ENCODE peak calls at places on chromosomes 16 and 17, in ten cellular contexts. One of them, this sample, is unnamed.

GRCh38 chr17:78290671-78291070 is 59.2 kb downstream of the TMEM235 start:
- DNase-seq in fibroblast of pulmonary artery: no peak
- DNase-seq in brain microvascular endothelial cell: no peak
- DNase-seq in dorsolateral prefrontal cortex: no peak
- DNase-seq in GM12865: no peak
- DNase-seq in neural progenitor cell: no peak
- DNase-seq in heart right ventricle: no peak
- DNase-seq in choroid plexus epithelial cell: no peak
- DNase-seq in GM12864: no peak
- DNase-seq in fibroblast of lung: no peak
- DNase-seq in this sample: no peak

GRCh38 chr16:31351937-31352315 is 3.0 kb upstream of the ITGAX start:
- DNase-seq in fibroblast of pulmonary artery: no peak
- DNase-seq in brain microvascular endothelial cell: no peak
- DNase-seq in dorsolateral prefrontal cortex: no peak
- DNase-seq in GM12865: no peak
- DNase-seq in neural progenitor cell: no peak
- DNase-seq in heart right ventricle: no peak
- DNase-seq in choroid plexus epithelial cell: no peak
- DNase-seq in GM12864: no peak
- DNase-seq in fibroblast of lung: no peak
- DNase-seq in this sample: no peak

GRCh38 chr16:29665294-29666077 is 2.4 kb downstream of the SPN start:
- DNase-seq in fibroblast of pulmonary artery: no peak
- DNase-seq in brain microvascular endothelial cell: no peak
- DNase-seq in dorsolateral prefrontal cortex: no peak
- DNase-seq in GM12865: no peak
- DNase-seq in neural progenitor cell: no peak
- DNase-seq in heart right ventricle: no peak
- DNase-seq in choroid plexus epithelial cell: no peak
- DNase-seq in GM12864: no peak
- DNase-seq in fibroblast of lung: no peak
- DNase-seq in this sample: no peak

GRCh38 chr16:14369734-14370598 is 260.1 kb downstream of the PARN start:
- DNase-seq in fibroblast of pulmonary artery: no peak
- DNase-seq in brain microvascular endothelial cell: no peak
- DNase-seq in dorsolateral prefrontal cortex: no peak
- DNase-seq in GM12865: no peak
- DNase-seq in neural progenitor cell: no peak
- DNase-seq in heart right ventricle: peak
- DNase-seq in choroid plexus epithelial cell: no peak
- DNase-seq in GM12864: no peak
- DNase-seq in fibroblast of lung: no peak
- DNase-seq in this sample: no peak

GRCh38 chr17:11996722-11997146 is 541 bp downstream of the ZNF18 start:
- DNase-seq in fibroblast of pulmonary artery: peak
- DNase-seq in brain microvascular endothelial cell: peak
- DNase-seq in dorsolateral prefrontal cortex: peak
- DNase-seq in GM12865: peak
- DNase-seq in neural progenitor cell: no peak
- DNase-seq in heart right ventricle: peak
- DNase-seq in choroid plexus epithelial cell: peak
- DNase-seq in GM12864: peak
- DNase-seq in fibroblast of lung: peak
- DNase-seq in this sample: no peak

GRCh38 chr16:81419806-81420205 is 24.8 kb upstream of the CMIP start:
- DNase-seq in fibroblast of pulmonary artery: no peak
- DNase-seq in brain microvascular endothelial cell: no peak
- DNase-seq in dorsolateral prefrontal cortex: no peak
- DNase-seq in GM12865: no peak
- DNase-seq in neural progenitor cell: no peak
- DNase-seq in heart right ventricle: no peak
- DNase-seq in choroid plexus epithelial cell: no peak
- DNase-seq in GM12864: no peak
- DNase-seq in fibroblast of lung: no peak
- DNase-seq in this sample: no peak

GRCh38 chr16:10594312-10594950 is 14.0 kb upstream of the EMP2 start:
- DNase-seq in fibroblast of pulmonary artery: no peak
- DNase-seq in brain microvascular endothelial cell: no peak
- DNase-seq in dorsolateral prefrontal cortex: no peak
- DNase-seq in GM12865: peak
- DNase-seq in neural progenitor cell: no peak
- DNase-seq in heart right ventricle: no peak
- DNase-seq in choroid plexus epithelial cell: no peak
- DNase-seq in GM12864: no peak
- DNase-seq in fibroblast of lung: no peak
- DNase-seq in this sample: no peak

GRCh38 chr16:87255866-87256265 is 61.3 kb downstream of the C16orf95 start:
- DNase-seq in fibroblast of pulmonary artery: no peak
- DNase-seq in brain microvascular endothelial cell: no peak
- DNase-seq in dorsolateral prefrontal cortex: no peak
- DNase-seq in GM12865: no peak
- DNase-seq in neural progenitor cell: no peak
- DNase-seq in heart right ventricle: no peak
- DNase-seq in choroid plexus epithelial cell: no peak
- DNase-seq in GM12864: no peak
- DNase-seq in fibroblast of lung: no peak
- DNase-seq in this sample: no peak

GRCh38 chr16:1559446-1559975 is 26.0 kb downstream of the TMEM204 start:
- DNase-seq in fibroblast of pulmonary artery: no peak
- DNase-seq in brain microvascular endothelial cell: no peak
- DNase-seq in dorsolateral prefrontal cortex: no peak
- DNase-seq in GM12865: no peak
- DNase-seq in neural progenitor cell: no peak
- DNase-seq in heart right ventricle: no peak
- DNase-seq in choroid plexus epithelial cell: no peak
- DNase-seq in GM12864: no peak
- DNase-seq in fibroblast of lung: no peak
- DNase-seq in this sample: no peak

GRCh38 chr16:70689970-70690905 is 4.4 kb upstream of the MTSS2 start:
- DNase-seq in fibroblast of pulmonary artery: no peak
- DNase-seq in brain microvascular endothelial cell: no peak
- DNase-seq in dorsolateral prefrontal cortex: no peak
- DNase-seq in GM12865: no peak
- DNase-seq in neural progenitor cell: no peak
- DNase-seq in heart right ventricle: no peak
- DNase-seq in choroid plexus epithelial cell: no peak
- DNase-seq in GM12864: no peak
- DNase-seq in fibroblast of lung: no peak
- DNase-seq in this sample: no peak

GRCh38 chr16:2095315-2095853 is 40.3 kb downstream of the PKD1 start:
- DNase-seq in fibroblast of pulmonary artery: no peak
- DNase-seq in brain microvascular endothelial cell: peak
- DNase-seq in dorsolateral prefrontal cortex: no peak
- DNase-seq in GM12865: no peak
- DNase-seq in neural progenitor cell: no peak
- DNase-seq in heart right ventricle: no peak
- DNase-seq in choroid plexus epithelial cell: no peak
- DNase-seq in GM12864: no peak
- DNase-seq in fibroblast of lung: peak
- DNase-seq in this sample: no peak

GRCh38 chr17:77470800-77471733 is 330.3 kb downstream of the SEC14L1 start:
- DNase-seq in fibroblast of pulmonary artery: peak
- DNase-seq in brain microvascular endothelial cell: peak
- DNase-seq in dorsolateral prefrontal cortex: no peak
- DNase-seq in GM12865: no peak
- DNase-seq in neural progenitor cell: peak
- DNase-seq in heart right ventricle: peak
- DNase-seq in choroid plexus epithelial cell: peak
- DNase-seq in GM12864: no peak
- DNase-seq in fibroblast of lung: peak
- DNase-seq in this sample: no peak

GRCh38 chr16:5751216-5751615 is 653.6 kb upstream of the EEF2KMT start:
- DNase-seq in fibroblast of pulmonary artery: no peak
- DNase-seq in brain microvascular endothelial cell: no peak
- DNase-seq in dorsolateral prefrontal cortex: no peak
- DNase-seq in GM12865: no peak
- DNase-seq in neural progenitor cell: no peak
- DNase-seq in heart right ventricle: no peak
- DNase-seq in choroid plexus epithelial cell: no peak
- DNase-seq in GM12864: no peak
- DNase-seq in fibroblast of lung: no peak
- DNase-seq in this sample: no peak

GRCh38 chr17:63452979-63453551 is 7.0 kb upstream of the CYB561 start:
- DNase-seq in fibroblast of pulmonary artery: no peak
- DNase-seq in brain microvascular endothelial cell: no peak
- DNase-seq in dorsolateral prefrontal cortex: no peak
- DNase-seq in GM12865: no peak
- DNase-seq in neural progenitor cell: no peak
- DNase-seq in heart right ventricle: no peak
- DNase-seq in choroid plexus epithelial cell: no peak
- DNase-seq in GM12864: no peak
- DNase-seq in fibroblast of lung: no peak
- DNase-seq in this sample: no peak

GRCh38 chr17:71085238-71086033 is 916.1 kb downstream of the KCNJ2 start:
- DNase-seq in fibroblast of pulmonary artery: peak
- DNase-seq in brain microvascular endothelial cell: no peak
- DNase-seq in dorsolateral prefrontal cortex: no peak
- DNase-seq in GM12865: peak
- DNase-seq in neural progenitor cell: peak
- DNase-seq in heart right ventricle: no peak
- DNase-seq in choroid plexus epithelial cell: no peak
- DNase-seq in GM12864: no peak
- DNase-seq in fibroblast of lung: no peak
- DNase-seq in this sample: no peak

GRCh38 chr17:44992242-44992939 is 24.3 kb upstream of the C1QL1 start:
- DNase-seq in fibroblast of pulmonary artery: no peak
- DNase-seq in brain microvascular endothelial cell: no peak
- DNase-seq in dorsolateral prefrontal cortex: no peak
- DNase-seq in GM12865: no peak
- DNase-seq in neural progenitor cell: no peak
- DNase-seq in heart right ventricle: no peak
- DNase-seq in choroid plexus epithelial cell: no peak
- DNase-seq in GM12864: no peak
- DNase-seq in fibroblast of lung: no peak
- DNase-seq in this sample: no peak

GRCh38 chr17:78184868-78185267 is 2.0 kb downstream of the TK1 start:
- DNase-seq in fibroblast of pulmonary artery: no peak
- DNase-seq in brain microvascular endothelial cell: no peak
- DNase-seq in dorsolateral prefrontal cortex: no peak
- DNase-seq in GM12865: no peak
- DNase-seq in neural progenitor cell: no peak
- DNase-seq in heart right ventricle: no peak
- DNase-seq in choroid plexus epithelial cell: no peak
- DNase-seq in GM12864: no peak
- DNase-seq in fibroblast of lung: no peak
- DNase-seq in this sample: no peak

GRCh38 chr17:61402978-61403845 is 3.6 kb downstream of the TBX2 start:
- DNase-seq in fibroblast of pulmonary artery: no peak
- DNase-seq in brain microvascular endothelial cell: peak
- DNase-seq in dorsolateral prefrontal cortex: no peak
- DNase-seq in GM12865: no peak
- DNase-seq in neural progenitor cell: peak
- DNase-seq in heart right ventricle: no peak
- DNase-seq in choroid plexus epithelial cell: peak
- DNase-seq in GM12864: no peak
- DNase-seq in fibroblast of lung: no peak
- DNase-seq in this sample: no peak

GRCh38 chr17:61402073-61402541 is 2.5 kb downstream of the TBX2 start:
- DNase-seq in fibroblast of pulmonary artery: no peak
- DNase-seq in brain microvascular endothelial cell: no peak
- DNase-seq in dorsolateral prefrontal cortex: no peak
- DNase-seq in GM12865: no peak
- DNase-seq in neural progenitor cell: no peak
- DNase-seq in heart right ventricle: no peak
- DNase-seq in choroid plexus epithelial cell: no peak
- DNase-seq in GM12864: no peak
- DNase-seq in fibroblast of lung: no peak
- DNase-seq in this sample: no peak

GRCh38 chr17:61400058-61400785 is 579 bp downstream of the TBX2 start:
- DNase-seq in fibroblast of pulmonary artery: peak
- DNase-seq in brain microvascular endothelial cell: no peak
- DNase-seq in dorsolateral prefrontal cortex: no peak
- DNase-seq in GM12865: no peak
- DNase-seq in neural progenitor cell: peak
- DNase-seq in heart right ventricle: no peak
- DNase-seq in choroid plexus epithelial cell: peak
- DNase-seq in GM12864: no peak
- DNase-seq in fibroblast of lung: peak
- DNase-seq in this sample: no peak

GRCh38 chr17:61400786-61401279 is 1.2 kb downstream of the TBX2 start:
- DNase-seq in fibroblast of pulmonary artery: no peak
- DNase-seq in brain microvascular endothelial cell: no peak
- DNase-seq in dorsolateral prefrontal cortex: no peak
- DNase-seq in GM12865: no peak
- DNase-seq in neural progenitor cell: peak
- DNase-seq in heart right ventricle: no peak
- DNase-seq in choroid plexus epithelial cell: peak
- DNase-seq in GM12864: no peak
- DNase-seq in fibroblast of lung: peak
- DNase-seq in this sample: no peak

GRCh38 chr17:61401280-61402072 is 1.8 kb downstream of the TBX2 start:
- DNase-seq in fibroblast of pulmonary artery: no peak
- DNase-seq in brain microvascular endothelial cell: no peak
- DNase-seq in dorsolateral prefrontal cortex: no peak
- DNase-seq in GM12865: no peak
- DNase-seq in neural progenitor cell: peak
- DNase-seq in heart right ventricle: no peak
- DNase-seq in choroid plexus epithelial cell: no peak
- DNase-seq in GM12864: no peak
- DNase-seq in fibroblast of lung: peak
- DNase-seq in this sample: no peak
- H3K4me3 ChIP-seq in fibroblast of pulmonary artery: peak
- H3K4me3 ChIP-seq in brain microvascular endothelial cell: peak
- H3K4me3 ChIP-seq in dorsolateral prefrontal cortex: no peak
- H3K4me3 ChIP-seq in GM12865: no peak
- H3K4me3 ChIP-seq in neural progenitor cell: no peak
- H3K4me3 ChIP-seq in heart right ventricle: peak
- H3K4me3 ChIP-seq in choroid plexus epithelial cell: peak
- H3K4me3 ChIP-seq in GM12864: no peak
- H3K4me3 ChIP-seq in fibroblast of lung: peak
- H3K4me3 ChIP-seq in this sample: peak

GRCh38 chr16:65697061-65697460 is 575.2 kb upstream of the CDH11 start:
- DNase-seq in fibroblast of pulmonary artery: peak
- DNase-seq in brain microvascular endothelial cell: no peak
- DNase-seq in dorsolateral prefrontal cortex: no peak
- DNase-seq in GM12865: no peak
- DNase-seq in neural progenitor cell: peak
- DNase-seq in heart right ventricle: no peak
- DNase-seq in choroid plexus epithelial cell: peak
- DNase-seq in GM12864: no peak
- DNase-seq in fibroblast of lung: no peak
- DNase-seq in this sample: no peak
- TF ChIP-seq CTCF in fibroblast of pulmonary artery: peak
- TF ChIP-seq CTCF in brain microvascular endothelial cell: peak
- TF ChIP-seq CTCF in dorsolateral prefrontal cortex: no peak
- TF ChIP-seq CTCF in GM12865: no peak
- TF ChIP-seq CTCF in neural progenitor cell: peak
- TF ChIP-seq CTCF in heart right ventricle: no peak
- TF ChIP-seq CTCF in choroid plexus epithelial cell: peak
- TF ChIP-seq CTCF in GM12864: no peak
- TF ChIP-seq CTCF in fibroblast of lung: peak
- TF ChIP-seq CTCF in this sample: peak

GRCh38 chr17:74368341-74369152 is 1.2 kb downstream of the GPR142 start:
- DNase-seq in fibroblast of pulmonary artery: peak
- DNase-seq in brain microvascular endothelial cell: peak
- DNase-seq in dorsolateral prefrontal cortex: peak
- DNase-seq in GM12865: peak
- DNase-seq in neural progenitor cell: peak
- DNase-seq in heart right ventricle: peak
- DNase-seq in choroid plexus epithelial cell: peak
- DNase-seq in GM12864: no peak
- DNase-seq in fibroblast of lung: peak
- DNase-seq in this sample: no peak
- H3K4me3 ChIP-seq in fibroblast of pulmonary artery: no peak
- H3K4me3 ChIP-seq in brain microvascular endothelial cell: no peak
- H3K4me3 ChIP-seq in dorsolateral prefrontal cortex: no peak
- H3K4me3 ChIP-seq in GM12865: no peak
- H3K4me3 ChIP-seq in neural progenitor cell: no peak
- H3K4me3 ChIP-seq in heart right ventricle: no peak
- H3K4me3 ChIP-seq in choroid plexus epithelial cell: no peak
- H3K4me3 ChIP-seq in GM12864: no peak
- H3K4me3 ChIP-seq in fibroblast of lung: no peak
- H3K4me3 ChIP-seq in this sample: no peak

GRCh38 chr16:56349086-56349415 is 76.3 kb downstream of the AMFR start:
- DNase-seq in fibroblast of pulmonary artery: no peak
- DNase-seq in brain microvascular endothelial cell: no peak
- DNase-seq in dorsolateral prefrontal cortex: no peak
- DNase-seq in GM12865: no peak
- DNase-seq in neural progenitor cell: no peak
- DNase-seq in heart right ventricle: no peak
- DNase-seq in choroid plexus epithelial cell: no peak
- DNase-seq in GM12864: no peak
- DNase-seq in fibroblast of lung: no peak
- DNase-seq in this sample: no peak
- TF ChIP-seq CTCF in fibroblast of pulmonary artery: no peak
- TF ChIP-seq CTCF in brain microvascular endothelial cell: peak
- TF ChIP-seq CTCF in dorsolateral prefrontal cortex: no peak
- TF ChIP-seq CTCF in GM12865: no peak
- TF ChIP-seq CTCF in neural progenitor cell: no peak
- TF ChIP-seq CTCF in heart right ventricle: no peak
- TF ChIP-seq CTCF in choroid plexus epithelial cell: no peak
- TF ChIP-seq CTCF in GM12864: peak
- TF ChIP-seq CTCF in fibroblast of lung: no peak
- TF ChIP-seq CTCF in this sample: no peak